ENCODE peak calls at places on chromosomes 3 and 15, in eight cellular contexts. A, U, N, W, V, J, O and E are unnamed samples. For H3K36me3, the result is how much of the 10 kb centered on the place peaks cover.

GRCh38 chr3:150215616-150216015 is 192.5 kb upstream of the TSC22D2 start:
- DNase-seq in A (no peak), U (no peak), N (peak), W (no peak), V (peak), J (no peak), O (no peak), E (no peak)

GRCh38 chr3:65837604-65838003 is 201.1 kb downstream of the MAGI1 start:
- DNase-seq in A (no peak), U (no peak), N (no peak), W (no peak), V (no peak), J (no peak), O (no peak), E (no peak)

GRCh38 chr3:17009831-17010230 is 125.1 kb downstream of the PLCL2 start:
- DNase-seq in A (no peak), U (no peak), N (no peak), W (no peak), V (no peak), J (no peak), O (no peak), E (no peak)

GRCh38 chr3:124584552-124585391 is 145.5 kb upstream of the UMPS start:
- DNase-seq in A (peak), U (peak), N (peak), W (peak), V (peak), J (peak), O (no peak), E (no peak)

GRCh38 chr3:14170569-14171159 is 7.7 kb downstream of the XPC start:
- DNase-seq in A (peak), U (no peak), N (peak), W (no peak), V (peak), J (peak), O (no peak), E (no peak)

GRCh38 chr3:16332904-16333426 is 68.0 kb downstream of the OXNAD1 start:
- DNase-seq in A (no peak), U (no peak), N (peak), W (no peak), V (peak), J (no peak), O (no peak), E (no peak)

GRCh38 chr15:77544162-77544561 is 88.5 kb downstream of the LINGO1 start:
- DNase-seq in A (no peak), U (no peak), N (no peak), W (no peak), V (no peak), J (no peak), O (no peak), E (no peak)

GRCh38 chr3:62374375-62374876 is 1.1 kb upstream of the FEZF2 start:
- DNase-seq in A (no peak), U (peak), N (peak), W (peak), V (peak), J (no peak), O (no peak), E (no peak)

GRCh38 chr15:39969871-39970270 is 36.0 kb downstream of the EIF2AK4 start:
- DNase-seq in A (no peak), U (peak), N (peak), W (no peak), V (peak), J (peak), O (no peak), E (no peak)

GRCh38 chr15:101459579-101460300 is 29.8 kb downstream of the PCSK6 start:
- DNase-seq in A (no peak), U (no peak), N (no peak), W (no peak), V (no peak), J (no peak), O (no peak), E (no peak)

GRCh38 chr3:129263161-129263910 is 13.9 kb downstream of the COPG1 start:
- DNase-seq in A (no peak), U (no peak), N (no peak), W (no peak), V (no peak), J (no peak), O (no peak), E (no peak)

GRCh38 chr15:73540161-73540560 is 93.0 kb downstream of the NPTN start:
- DNase-seq in A (peak), U (no peak), N (no peak), W (no peak), V (no peak), J (no peak), O (no peak), E (no peak)
- H3K36me3 ChIP-seq in A (under half), U (under half), N (under half), W (under half), V (under half), J (under half), O (under half), E (under half)

GRCh38 chr15:60349589-60349988 is 48.2 kb downstream of the ANXA2 start:
- DNase-seq in A (no peak), U (no peak), N (no peak), W (no peak), V (no peak), J (no peak), O (no peak), E (no peak)
- H3K9ac ChIP-seq in A (no peak), U (no peak), N (no peak), W (no peak), V (no peak), J (no peak), O (no peak), E (no peak)

GRCh38 chr15:71335591-71335990 is 220.3 kb downstream of the THSD4 start:
- DNase-seq in A (no peak), U (no peak), N (no peak), W (no peak), V (peak), J (no peak), O (no peak), E (no peak)

GRCh38 chr15:71337197-71337845 is 222.1 kb downstream of the THSD4 start:
- DNase-seq in A (peak), U (peak), N (peak), W (no peak), V (no peak), J (no peak), O (no peak), E (no peak)

GRCh38 chr15:71336671-71337070 is 221.4 kb downstream of the THSD4 start:
- DNase-seq in A (peak), U (peak), N (no peak), W (no peak), V (no peak), J (no peak), O (no peak), E (no peak)

GRCh38 chr15:71338827-71339542 is 223.7 kb downstream of the THSD4 start:
- DNase-seq in A (no peak), U (no peak), N (no peak), W (no peak), V (no peak), J (no peak), O (no peak), E (no peak)

GRCh38 chr15:71338251-71338650 is 223.0 kb downstream of the THSD4 start:
- DNase-seq in A (no peak), U (no peak), N (peak), W (no peak), V (no peak), J (no peak), O (no peak), E (no peak)
- H3K27ac ChIP-seq in A (peak), U (no peak), N (no peak), W (no peak), V (no peak), J (no peak), O (no peak), E (no peak)

GRCh38 chr3:52688266-52688665 is 2.4 kb downstream of the GNL3 start:
- DNase-seq in A (peak), U (no peak), N (no peak), W (no peak), V (no peak), J (no peak), O (no peak), E (no peak)
- H3K36me3 ChIP-seq in A (half or more), U (under half), N (under half), W (half or more), V (half or more), J (under half), O (half or more), E (half or more)